ENCODE peak calls at places on chromosomes 12 and 14, in ten cellular contexts. D is T-helper 17 cell; N is retina; I is stimulated activated CD8-positive, alpha-beta memory T cell treated with anti-CD3 and anti-CD28 coated beads, Interleukin-2, amount 100 ng/mL, for 1 hour; C is astrocyte; A is GM03348; H is stimulated activated naive CD8-positive, alpha-beta T cell treated with anti-CD3 and anti-CD28 coated beads, Interleukin-15, Interleukin-2, amounts not matched to agents 100 U/mL and 50 U/mL, for 24 hours; G is hepatic stellate cell; T is Calu3; P is osteoblast. J is an unnamed sample.

GRCh38 chr12:57735952-57736742 is 2.4 kb downstream of the AGAP2 start:
- DNase-seq in I (no peak), P (peak), D (no peak), H (no peak), T (peak), N (peak), C (no peak), A (peak), G (peak), J (no peak)

GRCh38 chr12:52539024-52539820 is 13.7 kb downstream of the KRT71 start:
- DNase-seq in D (no peak), C (peak), A (no peak), T (no peak), P (peak), H (no peak), I (no peak), N (no peak), G (peak), J (no peak)

GRCh38 chr12:95546491-95546813 is 4.8 kb downstream of the USP44 start:
- DNase-seq in G (no peak), D (no peak), A (no peak), T (no peak), P (no peak), C (no peak), H (no peak), I (no peak), N (peak), J (no peak)

GRCh38 chr12:6507102-6507998 is 13.4 kb downstream of the NCAPD2 start:
- DNase-seq in I (no peak), G (no peak), H (no peak), T (no peak), P (peak), A (no peak), N (no peak), C (peak), D (no peak), J (no peak)

GRCh38 chr14:61631044-61631692 is 64.1 kb upstream of the HIF1A start:
- DNase-seq in H (no peak), I (no peak), G (no peak), D (no peak), C (no peak), N (no peak), P (no peak), T (no peak), A (no peak), J (no peak)

GRCh38 chr12:26642361-26642760 is 190.6 kb downstream of the ITPR2 start:
- DNase-seq in T (no peak), P (no peak), C (no peak), D (no peak), N (no peak), H (no peak), G (no peak), I (no peak), A (no peak), J (no peak)

GRCh38 chr12:28879379-28879778 is 269.7 kb upstream of the FAR2 start:
- DNase-seq in H (no peak), D (no peak), N (no peak), G (no peak), C (no peak), P (no peak), T (no peak), I (no peak), A (no peak), J (no peak)

GRCh38 chr14:74582910-74583581 is 29.0 kb downstream of the LTBP2 start:
- DNase-seq in T (no peak), A (peak), D (no peak), G (no peak), N (no peak), C (no peak), P (no peak), I (no peak), H (no peak), J (no peak)

GRCh38 chr14:75977544-75977943 is 4.3 kb downstream of the TGFB3 start:
- DNase-seq in P (no peak), I (no peak), D (no peak), G (no peak), C (no peak), N (no peak), A (no peak), H (no peak), T (no peak), J (no peak)

GRCh38 chr12:47808574-47809380 is 10.9 kb downstream of the HDAC7 start:
- DNase-seq in H (peak), D (peak), C (no peak), P (peak), T (no peak), I (no peak), A (peak), G (no peak), N (no peak), J (no peak)

GRCh38 chr14:53715390-53715730 is 241.3 kb downstream of the BMP4 start:
- DNase-seq in T (peak), C (peak), I (no peak), H (no peak), P (no peak), D (no peak), A (peak), N (no peak), G (peak), J (no peak)

GRCh38 chr12:857611-858010 is 91.9 kb downstream of the RAD52 start:
- DNase-seq in N (no peak), I (no peak), A (peak), T (no peak), D (no peak), C (peak), H (no peak), G (peak), P (peak), J (no peak)

GRCh38 chr12:131571827-131572226 is 139.1 kb upstream of the SFSWAP start:
- DNase-seq in T (no peak), D (no peak), A (no peak), C (no peak), G (no peak), I (no peak), N (no peak), H (no peak), P (peak), J (no peak)

GRCh38 chr14:103576371-103577024 is 13.7 kb downstream of the COA8 start:
- DNase-seq in A (peak), D (no peak), T (peak), H (no peak), I (no peak), G (peak), N (peak), C (peak), P (peak), J (peak)

GRCh38 chr14:65637780-65638179 is 225.2 kb downstream of the FUT8 start:
- DNase-seq in H (peak), C (peak), I (no peak), P (peak), A (no peak), D (no peak), N (no peak), T (peak), G (no peak), J (no peak)

GRCh38 chr12:92290881-92291280 is 145.2 kb upstream of the BTG1 start:
- DNase-seq in T (no peak), N (no peak), P (no peak), D (no peak), G (no peak), H (no peak), C (peak), I (no peak), A (no peak), J (no peak)

GRCh38 chr14:50666772-50667490 is 1.2 kb downstream of the SAV1 start:
- DNase-seq in T (peak), I (no peak), P (peak), G (no peak), D (no peak), N (peak), H (peak), A (peak), C (peak), J (no peak)

GRCh38 chr14:104993306-104993705 is 7.7 kb downstream of the CLBA1 start:
- DNase-seq in N (no peak), P (no peak), C (no peak), D (no peak), H (no peak), I (no peak), T (no peak), G (no peak), A (no peak), J (no peak)

GRCh38 chr12:110917467-110917866 is 2.9 kb downstream of the MYL2 start:
- DNase-seq in H (no peak), T (peak), D (no peak), C (peak), P (peak), A (no peak), G (peak), I (no peak), N (no peak), J (no peak)

GRCh38 chr12:40573024-40573423 is 119.2 kb upstream of the CNTN1 start:
- DNase-seq in T (no peak), P (no peak), H (no peak), G (no peak), A (no peak), N (no peak), I (no peak), D (no peak), C (no peak), J (no peak)

GRCh38 chr12:92828565-92828964 is 100.5 kb downstream of the EEA1 start:
- DNase-seq in H (no peak), I (no peak), C (no peak), T (no peak), A (no peak), D (no peak), G (no peak), P (no peak), N (no peak), J (no peak)

GRCh38 chr12:104399750-104400612 is 56.8 kb upstream of the CHST11 start:
- DNase-seq in A (no peak), P (no peak), H (no peak), T (no peak), N (no peak), D (no peak), C (no peak), G (no peak), I (no peak), J (no peak)

GRCh38 chr14:34851395-34851794 is 23.8 kb downstream of the BAZ1A start:
- DNase-seq in C (peak), T (no peak), D (no peak), A (peak), G (peak), I (no peak), H (no peak), N (no peak), P (peak), J (no peak)

GRCh38 chr14:61174395-61175386 is 106.4 kb downstream of the TMEM30B start:
- DNase-seq in H (no peak), A (peak), N (peak), G (peak), T (no peak), D (no peak), P (no peak), I (no peak), C (peak), J (no peak)

GRCh38 chr14:102922490-102923200 is at the start of gene AMN:
- DNase-seq in A (peak), G (no peak), C (no peak), H (peak), N (peak), D (no peak), I (no peak), T (peak), P (peak), J (no peak)

J was measured in ascending aorta.